ENCODE peak calls at places on chromosomes 6 and 20, in five cellular contexts. F is cardiac muscle cell, E is BJ, T is HFF-Myc, A is AG10803. J is an unnamed sample.

GRCh38 chr6:150514806-150515362 is 84.8 kb upstream of the PLEKHG1 start:
- DNase-seq in T (no peak), E (no peak), A (no peak), F (no peak), J (no peak)

GRCh38 chr6:161533266-161533665 is 259.4 kb upstream of the AGPAT4 start:
- DNase-seq in F (no peak), T (no peak), A (no peak), E (no peak), J (no peak)

GRCh38 chr6:49336514-49337131 is 126.4 kb downstream of the MMUT start:
- DNase-seq in E (no peak), A (no peak), F (peak; percentile 3), T (no peak), J (peak; percentile 46)

GRCh38 chr20:40953856-40954255 is 74.8 kb upstream of the TOP1 start:
- DNase-seq in E (peak; percentile 9), F (no peak), T (peak; percentile 41), A (peak; percentile 63), J (peak; percentile 16)

GRCh38 chr6:157520117-157520406 is 139.1 kb downstream of the ZDHHC14 start:
- DNase-seq in F (no peak), T (no peak), A (no peak), E (no peak), J (no peak)

GRCh38 chr6:125546827-125547226 is 202.6 kb upstream of the HEY2 start:
- DNase-seq in F (no peak), T (peak; percentile 2), A (peak; percentile 16), E (no peak), J (no peak)

GRCh38 chr6:11011787-11012234 is 32.3 kb downstream of the ELOVL2 start:
- DNase-seq in E (no peak), A (no peak), T (no peak), F (peak; percentile 28), J (no peak)

GRCh38 chr6:168961257-168961656 is 292.4 kb downstream of the THBS2 start:
- DNase-seq in A (no peak), F (no peak), E (no peak), T (no peak), J (no peak)

GRCh38 chr6:123925360-123925759 is 121.7 kb downstream of the NKAIN2 start:
- DNase-seq in T (no peak), A (no peak), E (no peak), F (no peak), J (no peak)

GRCh38 chr6:101607286-101607685 is 213.8 kb downstream of the GRIK2 start:
- DNase-seq in F (no peak), A (no peak), T (no peak), E (no peak), J (no peak)

GRCh38 chr6:25966707-25967106 is 4.1 kb downstream of the TRIM38 start:
- DNase-seq in E (no peak), A (no peak), T (no peak), F (no peak), J (no peak)

GRCh38 chr6:1864496-1864895 is 254.8 kb downstream of the FOXC1 start:
- DNase-seq in T (no peak), F (peak; percentile 71), A (no peak), E (no peak), J (no peak)

GRCh38 chr20:32513031-32513866 is 71.9 kb downstream of the NOL4L start:
- DNase-seq in F (no peak), A (no peak), E (no peak), T (no peak), J (no peak)

GRCh38 chr20:63084563-63084927 is 77.8 kb upstream of the BHLHE23 start:
- DNase-seq in T (no peak), A (no peak), E (no peak), F (no peak), J (no peak)

GRCh38 chr6:26421259-26422144 is 18.8 kb upstream of the BTN3A3 start:
- DNase-seq in F (peak; percentile 90), A (peak; percentile 88), E (peak; percentile 83), T (peak; percentile 86), J (peak; percentile 73)

GRCh38 chr6:150924808-150925654 is 59.5 kb downstream of the MTHFD1L start:
- DNase-seq in T (no peak), F (no peak), A (peak; percentile 83), E (no peak), J (peak; percentile 44)

GRCh38 chr20:16459019-16459700 is 114.1 kb downstream of the KIF16B start:
- DNase-seq in F (no peak), E (peak; percentile 41), T (peak; percentile 53), A (peak; percentile 84), J (peak; percentile 51)

GRCh38 chr6:30754631-30755030 is 10.3 kb upstream of the IER3 start:
- DNase-seq in T (no peak), E (no peak), F (no peak), A (peak; percentile 69), J (no peak)

GRCh38 chr6:31128093-31128676 is 7.9 kb upstream of the CDSN start:
- DNase-seq in T (no peak), A (peak; percentile 21), F (peak; percentile 75), E (no peak), J (no peak)

GRCh38 chr6:14640631-14641030 is 523.1 kb downstream of the CD83 start:
- DNase-seq in A (no peak), T (no peak), F (no peak), E (no peak), J (no peak)

GRCh38 chr20:62483613-62484468 is 8.0 kb upstream of the GATA5 start:
- DNase-seq in E (no peak), A (no peak), T (no peak), F (no peak), J (no peak)

GRCh38 chr6:139490482-139490881 is 116.0 kb upstream of the CITED2 start:
- DNase-seq in A (peak; percentile 48), F (no peak), T (peak; percentile 15), E (no peak), J (no peak)

GRCh38 chr6:31473780-31474725 is 23.9 kb upstream of the MICB start:
- DNase-seq in T (no peak), F (no peak), E (no peak), A (peak; percentile 42), J (no peak)

GRCh38 chr6:33313105-33313708 is 671 bp downstream of the TAPBP start:
- DNase-seq in E (no peak), F (no peak), A (no peak), T (no peak), J (no peak)

GRCh38 chr20:50504231-50504823 is 5.9 kb upstream of the PTPN1 start:
- DNase-seq in A (no peak), T (no peak), F (no peak), E (no peak), J (no peak)

DNA sequence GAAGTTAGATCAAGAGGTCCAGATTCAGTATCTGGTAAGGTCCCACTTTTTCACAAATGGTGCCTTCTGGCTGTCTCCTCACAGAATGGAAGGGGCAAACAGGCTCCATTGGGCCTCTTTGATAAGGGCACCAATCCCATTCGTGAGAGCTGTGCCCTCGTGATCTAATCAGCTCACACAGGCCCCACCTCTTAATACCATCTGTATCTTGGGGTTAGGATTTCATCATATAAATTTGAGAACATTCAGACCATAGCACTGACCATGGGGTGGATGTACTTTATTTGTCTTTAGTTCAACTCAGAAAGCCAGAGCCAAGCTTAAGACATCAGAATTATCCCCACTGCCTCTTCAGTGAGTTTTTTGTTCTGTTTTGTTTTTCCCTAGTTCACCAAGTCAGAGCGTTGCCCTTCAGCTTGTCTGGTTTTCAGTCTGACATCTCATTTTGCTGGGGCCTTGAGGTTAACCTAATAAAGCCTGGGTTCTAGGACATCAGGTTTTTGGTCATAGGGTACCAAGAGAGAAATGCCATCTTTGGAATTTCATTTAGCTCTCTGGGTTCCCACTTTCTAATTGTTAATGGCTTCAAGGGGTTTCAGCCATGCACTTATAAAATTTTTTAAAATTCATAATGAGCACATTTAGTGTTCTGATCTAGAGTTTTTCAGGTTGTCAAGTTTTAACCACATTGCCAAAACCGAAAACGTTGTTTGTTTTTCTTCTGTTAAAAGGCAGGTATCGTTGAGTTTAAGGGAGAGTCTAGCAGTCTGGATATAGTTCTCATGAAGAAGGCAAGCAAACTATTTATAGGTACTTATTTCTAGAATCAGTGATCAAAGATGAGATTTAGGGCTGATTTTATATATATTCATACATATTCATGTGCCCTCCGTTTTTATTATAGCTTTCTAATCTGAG is 19.0 kb downstream of the SENP6 start:
- DNase-seq in A (no peak), F (no peak), T (no peak), E (no peak), J (no peak)
- H3K4me3 ChIP-seq in A (no peak overlapping the region), F (no peak overlapping the region), T (no peak overlapping the region), E (no peak overlapping the region), J (no peak overlapping the region)

DNA sequence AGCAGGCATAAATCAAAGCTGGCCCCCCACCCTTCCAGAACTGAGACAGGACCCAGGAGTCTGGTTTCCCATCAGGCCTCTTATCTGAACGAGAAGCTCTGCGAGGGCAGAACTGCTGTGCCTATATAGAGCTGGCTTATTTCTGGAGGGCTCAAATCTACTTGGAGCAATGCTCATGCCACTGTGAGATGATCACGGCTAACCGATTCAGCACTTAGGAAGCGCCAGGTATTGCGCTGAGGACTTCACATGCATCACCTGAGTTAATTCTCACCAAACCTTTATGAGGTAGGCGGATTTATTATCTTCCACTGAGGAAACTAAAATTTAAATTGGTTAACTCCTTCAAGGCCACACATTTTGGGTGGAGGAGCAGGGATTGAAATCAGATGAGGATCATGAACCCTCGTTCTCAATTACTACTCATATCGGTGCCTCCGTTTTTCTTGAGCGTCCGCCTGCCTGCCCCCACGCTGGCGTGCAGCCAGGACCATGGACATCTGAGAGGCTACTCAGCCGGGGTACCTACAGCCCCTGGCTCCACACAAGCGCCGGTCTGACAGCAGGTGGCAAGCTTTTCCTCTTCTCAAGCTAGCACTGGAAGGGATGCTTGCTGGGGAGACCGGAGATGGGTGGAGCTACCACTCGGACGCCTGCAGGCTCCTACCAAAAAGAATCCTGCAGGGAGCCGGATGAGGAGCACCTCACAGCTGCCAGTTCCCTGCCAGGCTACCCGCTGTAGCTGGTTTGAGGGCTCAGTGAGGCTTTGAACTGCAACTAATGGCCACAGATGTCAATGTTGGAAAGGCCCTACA is 1.0 kb upstream of the PCIF1 start:
- DNase-seq in T (no peak), F (peak; percentile 79), E (no peak), A (peak; percentile 70), J (no peak)
- TF ChIP-seq CTCF in T (peak; percentile 23), F (peak; percentile 25), E (no peak), A (peak; percentile 26), J (peak; percentile 40)

GRCh38 chr6:40896696-40897095 is 142.3 kb downstream of the UNC5CL start:
- DNase-seq in E (no peak), A (no peak), T (no peak), F (no peak), J (no peak)

GRCh38 chr6:40899684-40900155 is 139.3 kb downstream of the UNC5CL start:
- DNase-seq in A (no peak), F (peak; percentile 5), E (no peak), T (no peak), J (no peak)

GRCh38 chr6:40900791-40901190 is 138.2 kb downstream of the UNC5CL start:
- DNase-seq in A (peak; percentile 17), F (peak; percentile 19), T (no peak), E (no peak), J (no peak)

GRCh38 chr6:40897390-40898003 is 141.5 kb downstream of the UNC5CL start:
- DNase-seq in T (no peak), F (no peak), E (no peak), A (no peak), J (no peak)

DNA sequence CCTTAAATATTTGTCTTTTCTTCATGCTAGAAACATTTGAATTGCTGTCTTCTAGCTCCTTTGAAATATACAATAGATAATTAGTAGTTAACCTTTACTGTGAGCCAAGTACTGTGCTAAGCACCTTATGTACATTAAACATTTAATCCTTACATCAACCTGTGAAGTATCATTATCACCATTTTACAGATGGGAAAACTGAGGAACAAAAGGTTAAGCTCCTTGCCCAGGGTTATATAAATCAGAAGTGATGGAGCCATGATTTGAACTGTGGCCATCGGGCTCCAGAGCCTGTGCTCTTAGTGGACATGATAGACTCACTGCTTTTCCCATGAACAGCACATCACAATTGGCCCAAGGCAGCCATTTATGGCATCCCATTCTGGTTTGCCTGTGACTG is 140.9 kb downstream of the UNC5CL start:
- DNase-seq in E (no peak), F (no peak), A (no peak), T (no peak), J (no peak)
- H3K4me3 ChIP-seq in E (no peak overlapping the region), F (no peak overlapping the region), A (no peak overlapping the region), T (no peak overlapping the region), J (no peak overlapping the region)

GRCh38 chr6:108838101-108838717 is 10.0 kb upstream of the ARMC2 start:
- DNase-seq in E (no peak), F (peak; percentile 48), T (no peak), A (peak; percentile 9), J (no peak)
- TF ChIP-seq CTCF in E (no peak), F (no peak), T (peak; percentile 10), A (peak; percentile 18), J (peak; percentile 18)